ENCODE peak calls at places on chromosomes 2 and 18, in five cellular contexts. I, V, R, S and O are unnamed samples.

GRCh38 chr2:27889774-27890145 is 427 bp downstream of the RBKS start:
- DNase-seq in I (peak), V (peak), R (no peak), S (no peak), O (no peak)

GRCh38 chr2:16045653-16046352 is 105.5 kb downstream of the MYCN start:
- DNase-seq in I (no peak), V (no peak), R (no peak), S (no peak), O (no peak)

GRCh38 chr2:17799301-17800126 is 16.7 kb upstream of the MSGN1 start:
- DNase-seq in I (no peak), V (no peak), R (no peak), S (no peak), O (no peak)

GRCh38 chr2:15685143-15685542 is 93.5 kb downstream of the DDX1 start:
- DNase-seq in I (no peak), V (no peak), R (no peak), S (no peak), O (no peak)

GRCh38 chr2:159939946-159940345 is 122.5 kb downstream of the PLA2R1 start:
- DNase-seq in I (no peak), V (no peak), R (no peak), S (no peak), O (no peak)

GRCh38 chr2:215828528-215829184 is 184.7 kb downstream of the MREG start:
- DNase-seq in I (peak), V (peak), R (peak), S (peak), O (peak)

GRCh38 chr18:45686892-45687611 is 36.9 kb upstream of the SLC14A1 start:
- DNase-seq in I (no peak), V (no peak), R (no peak), S (no peak), O (no peak)

GRCh38 chr2:5368263-5368662 is 323.9 kb upstream of the SOX11 start:
- DNase-seq in I (no peak), V (no peak), R (no peak), S (no peak), O (no peak)

GRCh38 chr2:1821530-1821929 is 77.2 kb upstream of the PXDN start:
- DNase-seq in I (no peak), V (no peak), R (no peak), S (no peak), O (no peak)

GRCh38 chr18:3246636-3247242 is 862 bp upstream of the MYL12A start:
- DNase-seq in I (no peak), V (no peak), R (no peak), S (no peak), O (no peak)

GRCh38 chr2:23411752-23412431 is 26.9 kb downstream of the KLHL29 start:
- DNase-seq in I (no peak), V (no peak), R (no peak), S (peak), O (peak)

GRCh38 chr2:161415467-161416293 is 417 bp upstream of the TBR1 start:
- DNase-seq in I (peak), V (no peak), R (no peak), S (no peak), O (peak)

GRCh38 chr18:31176531-31176930 is 13.9 kb upstream of the DSC1 start:
- DNase-seq in I (no peak), V (no peak), R (no peak), S (no peak), O (no peak)

GRCh38 chr2:58056201-58056916 is 9.8 kb downstream of the VRK2 start:
- DNase-seq in I (no peak), V (no peak), R (no peak), S (no peak), O (no peak)

GRCh38 chr2:19462228-19462627 is 103.8 kb upstream of the OSR1 start:
- DNase-seq in I (no peak), V (no peak), R (no peak), S (no peak), O (peak)

GRCh38 chr2:15521782-15522181 is 39.4 kb downstream of the NBAS start:
- DNase-seq in I (no peak), V (no peak), R (no peak), S (no peak), O (no peak)

GRCh38 chr2:136527560-136527959 is 237.8 kb upstream of the THSD7B start:
- DNase-seq in I (peak), V (peak), R (no peak), S (no peak), O (no peak)

GRCh38 chr2:226797989-226798421 is 1.6 kb downstream of the IRS1 start:
- DNase-seq in I (no peak), V (no peak), R (no peak), S (peak), O (peak)

GRCh38 chr18:33820517-33821368 is 242.7 kb downstream of the ASXL3 start:
- DNase-seq in I (no peak), V (no peak), R (no peak), S (peak), O (no peak)

GRCh38 chr2:111219285-111219684 is 98.6 kb downstream of the BCL2L11 start:
- DNase-seq in I (peak), V (peak), R (no peak), S (no peak), O (no peak)

GRCh38 chr18:78900938-78901909 is 78.4 kb upstream of the SALL3 start:
- DNase-seq in I (no peak), V (no peak), R (no peak), S (no peak), O (no peak)

GRCh38 chr2:207311316-207312005 is 145.7 kb upstream of the KLF7 start:
- DNase-seq in I (no peak), V (no peak), R (no peak), S (peak), O (peak)

GRCh38 chr18:24763765-24764548 is 303.5 kb downstream of the HRH4 start:
- DNase-seq in I (no peak), V (no peak), R (no peak), S (no peak), O (peak)

GRCh38 chr2:157692768-157693167 is 64.1 kb upstream of the ACVR1C start:
- DNase-seq in I (no peak), V (no peak), R (no peak), S (no peak), O (peak)

GRCh38 chr2:131031431-131031841 is 61.8 kb downstream of the FAM168B start:
- DNase-seq in I (no peak), V (no peak), R (no peak), S (peak), O (no peak)

GRCh38 chr18:421236-422155 is 79.0 kb downstream of the COLEC12 start:
- DNase-seq in I (no peak), V (no peak), R (no peak), S (peak), O (no peak)

DNA sequence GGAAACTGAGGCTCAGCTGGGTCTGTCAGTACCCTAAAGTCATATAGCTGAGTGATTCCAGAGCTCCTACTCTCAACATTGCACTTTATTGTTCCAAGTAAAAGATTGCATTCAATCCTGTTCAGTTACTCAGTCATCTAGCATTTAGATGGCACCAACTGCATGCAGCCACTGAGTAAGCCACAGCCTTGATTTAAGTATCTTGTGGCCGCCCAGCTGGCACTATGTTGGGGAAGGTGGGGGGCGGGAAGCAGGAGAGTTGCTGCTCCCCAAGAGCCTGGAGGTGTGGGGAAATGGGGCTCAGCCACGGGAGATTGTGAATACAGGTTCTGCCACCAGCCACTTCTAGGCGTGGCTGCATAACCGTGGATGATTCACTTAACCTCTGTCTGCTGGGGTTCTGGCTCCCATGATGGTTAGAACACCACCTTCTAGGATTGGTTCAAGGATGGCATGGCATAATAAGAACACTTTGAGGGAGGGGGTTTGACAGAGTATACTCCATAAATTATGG is 17.1 kb downstream of the ZFP36L2 start:
- DNase-seq in I (no peak), V (no peak), R (no peak), S (no peak), O (no peak)
- H4K8ac ChIP-seq in I (peak), V (no peak), R (no peak), S (no peak), O (no peak)

GRCh38 chr18:54717673-54718435 is 110.4 kb upstream of the RAB27B start:
- DNase-seq in I (no peak), V (peak), R (peak), S (no peak), O (peak)
- H2BK12ac ChIP-seq in I (no peak), V (no peak), R (no peak), S (no peak), O (peak)

DNA sequence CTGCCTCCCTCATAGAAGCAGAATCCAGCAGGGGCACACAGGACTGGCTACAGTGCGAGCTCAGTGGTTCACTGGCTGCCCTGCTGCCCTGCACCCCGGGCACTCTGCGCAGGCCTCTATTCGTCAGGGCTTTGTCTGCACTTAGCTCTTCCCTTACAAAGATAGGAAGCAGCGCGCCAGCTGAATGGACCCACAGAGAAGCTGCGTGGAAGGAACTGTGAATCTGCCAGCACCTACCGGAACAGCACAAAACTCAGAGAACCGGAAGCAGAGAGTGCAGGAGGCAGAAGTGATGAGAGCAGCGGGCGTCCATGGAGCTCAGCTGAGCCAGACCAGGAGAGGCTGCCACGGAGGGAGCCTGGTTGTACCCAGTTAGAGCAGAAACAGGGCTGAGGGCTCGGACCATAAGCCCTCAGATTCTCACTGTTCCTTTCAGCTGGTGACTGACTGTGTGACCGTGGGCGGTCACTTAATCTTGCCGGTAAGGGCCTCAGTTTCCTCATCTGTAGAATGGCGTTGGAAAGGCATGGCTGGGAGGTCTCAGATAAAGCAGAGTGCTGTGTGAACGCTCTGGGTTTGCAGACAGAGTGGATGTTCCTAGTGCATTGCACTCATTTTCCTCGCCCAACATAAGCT is 23.1 kb upstream of the SLC66A3 start:
- DNase-seq in I (no peak), V (no peak), R (no peak), S (no peak), O (no peak)
- H4K8ac ChIP-seq in I (no peak), V (no peak), R (peak), S (peak), O (peak)

GRCh38 chr18:10038268-10038667 is 124.5 kb downstream of the VAPA start:
- DNase-seq in I (no peak), V (no peak), R (no peak), S (no peak), O (no peak)
- H2BK12ac ChIP-seq in I (no peak), V (no peak), R (no peak), S (no peak), O (peak)